ENCODE peak calls at places on chromosomes 11 and 22, in four cellular contexts. R, C, K and F are unnamed samples.

GRCh38 chr11:134583397-134583990 is 171.5 kb upstream of the B3GAT1 start:
- DNase-seq in K (no peak), R (peak), C (no peak), F (no peak)

GRCh38 chr22:46134111-46134705 is 16.1 kb upstream of the PPARA start:
- DNase-seq in K (peak), C (no peak), R (no peak), F (no peak)

GRCh38 chr11:46249103-46249942 is 28.1 kb upstream of the CREB3L1 start:
- DNase-seq in R (no peak), C (no peak), K (no peak), F (no peak)

GRCh38 chr11:11841121-11841604 is 609 bp upstream of the USP47 start:
- DNase-seq in R (peak), C (no peak), K (peak), F (peak)

GRCh38 chr22:23107487-23108323 is 34.1 kb downstream of the RSPH14 start:
- DNase-seq in C (no peak), K (no peak), R (no peak), F (no peak)

GRCh38 chr11:69439651-69440464 is 41.6 kb upstream of the LINC01488 start:
- DNase-seq in K (peak), C (no peak), R (no peak), F (no peak)

GRCh38 chr11:41461057-41461681 is 1.7 kb upstream of the LRRC4C start:
- DNase-seq in R (no peak), K (no peak), C (peak), F (no peak)

GRCh38 chr11:72657356-72657755 is 16.9 kb downstream of the PDE2A start:
- DNase-seq in K (no peak), R (no peak), C (no peak), F (no peak)

GRCh38 chr22:27679722-27680488 is 121.7 kb downstream of the MN1 start:
- DNase-seq in C (no peak), R (no peak), K (no peak), F (no peak)

GRCh38 chr11:12377106-12377823 is at the start of gene PARVA:
- DNase-seq in R (no peak), K (peak), C (peak), F (peak)

GRCh38 chr11:122731500-122731913 is 76.0 kb downstream of the UBASH3B start:
- DNase-seq in K (no peak), C (no peak), R (no peak), F (no peak)

GRCh38 chr11:2387266-2387982 is 10.3 kb downstream of the CD81 start:
- DNase-seq in K (no peak), R (peak), C (no peak), F (no peak)

GRCh38 chr22:21923163-21923561 is 29.5 kb downstream of the PPM1F start:
- DNase-seq in K (no peak), C (no peak), R (no peak), F (no peak)

GRCh38 chr11:113373306-113373705 is 14.3 kb upstream of the ANKK1 start:
- DNase-seq in R (no peak), C (peak), K (no peak), F (no peak)

GRCh38 chr22:46369716-46370583 is 34.4 kb downstream of the TRMU start:
- DNase-seq in C (no peak), K (no peak), R (no peak), F (no peak)

GRCh38 chr11:72776844-72777754 is 16.7 kb downstream of the STARD10 start:
- DNase-seq in C (no peak), K (peak), R (no peak), F (no peak)

GRCh38 chr11:46063138-46063537 is 58.1 kb downstream of the PHF21A start:
- DNase-seq in R (no peak), C (no peak), K (no peak), F (no peak)

GRCh38 chr22:25624486-25624885 is 60.0 kb downstream of the GRK3 start:
- DNase-seq in K (no peak), C (no peak), R (no peak), F (no peak)

GRCh38 chr22:36872866-36873498 is 12.2 kb downstream of the NCF4 start:
- DNase-seq in R (no peak), C (no peak), K (no peak), F (no peak)

GRCh38 chr11:10388574-10388973 is 66.5 kb upstream of the AMPD3 start:
- DNase-seq in R (no peak), K (no peak), C (no peak), F (no peak)

GRCh38 chr11:38672445-38672844 is 2074.4 kb upstream of the RAG2 start:
- DNase-seq in K (no peak), C (no peak), R (no peak), F (no peak)